ENCODE peak calls at places on chromosomes 7 and 10, in eight cellular contexts. V is NB4, M is transverse colon, N is adrenal gland, L is Peyer's patch, O is uterus, X is IMR-90, W is prostate gland. T is an unnamed sample.

GRCh38 chr10:5512881-5513698 is 11.7 kb upstream of the CALML3 start:
- DNase-seq in W (no peak), O (no peak), M (no peak), V (no peak), L (no peak), N (no peak), X (no peak), T (no peak)

GRCh38 chr10:69411476-69411875 is 5.2 kb downstream of the TACR2 start:
- DNase-seq in N (no peak), L (no peak), W (no peak), O (peak), X (no peak), V (no peak), M (no peak), T (no peak)

GRCh38 chr10:19730848-19731247 is 85.4 kb upstream of the PLXDC2 start:
- DNase-seq in L (no peak), X (peak), N (no peak), V (no peak), M (no peak), O (no peak), W (no peak), T (no peak)

GRCh38 chr10:45379891-45380540 is 6.0 kb downstream of the ALOX5 start:
- DNase-seq in W (no peak), L (peak), M (peak), O (no peak), N (peak), X (no peak), V (peak), T (no peak)

GRCh38 chr10:113558336-113558735 is 5.5 kb downstream of the HABP2 start:
- DNase-seq in W (no peak), X (no peak), M (no peak), N (no peak), L (no peak), V (no peak), O (no peak), T (no peak)

GRCh38 chr10:77156406-77156879 is 481.2 kb downstream of the KCNMA1 start:
- DNase-seq in L (no peak), W (no peak), V (peak), O (peak), N (peak), M (peak), X (peak), T (no peak)

GRCh38 chr10:97632949-97633884 is at the start of gene MORN4:
- DNase-seq in N (peak), L (peak), X (peak), O (peak), V (no peak), M (peak), W (peak), T (peak)

GRCh38 chr10:100008142-100008522 is 1.6 kb downstream of the DNMBP start:
- DNase-seq in M (no peak), V (no peak), W (no peak), N (peak), O (no peak), L (no peak), X (peak), T (peak)

GRCh38 chr7:83060218-83060617 is 102.5 kb downstream of the PCLO start:
- DNase-seq in O (no peak), M (no peak), L (no peak), X (no peak), W (no peak), N (peak), V (no peak), T (no peak)

GRCh38 chr10:70737977-70738376 is 47.2 kb downstream of the TBATA start:
- DNase-seq in W (no peak), N (no peak), X (no peak), O (no peak), V (no peak), L (no peak), M (no peak), T (no peak)

GRCh38 chr10:88409236-88409635 is 173.9 kb downstream of the RNLS start:
- DNase-seq in W (no peak), X (peak), L (no peak), N (no peak), V (no peak), M (no peak), O (no peak), T (no peak)

GRCh38 chr10:126421745-126422144 is 33.5 kb upstream of the ADAM12 start:
- DNase-seq in W (no peak), L (no peak), O (no peak), V (no peak), M (no peak), N (no peak), X (peak), T (no peak)

GRCh38 chr7:98348726-98349474 is 52.0 kb downstream of the BAIAP2L1 start:
- DNase-seq in W (no peak), X (no peak), M (peak), N (no peak), L (no peak), V (no peak), O (no peak), T (no peak)

GRCh38 chr7:129877146-129877792 is 75.5 kb downstream of the UBE2H start:
- DNase-seq in W (no peak), X (no peak), M (no peak), V (peak), O (no peak), L (no peak), N (no peak), T (no peak)

GRCh38 chr7:16697507-16698199 is 51.7 kb downstream of the BZW2 start:
- DNase-seq in V (no peak), W (no peak), N (no peak), M (no peak), L (no peak), O (no peak), X (peak), T (no peak)

GRCh38 chr10:35200487-35200886 is 73.8 kb downstream of the CREM start:
- DNase-seq in X (no peak), M (no peak), W (no peak), O (no peak), N (no peak), L (no peak), V (no peak), T (no peak)

GRCh38 chr7:22074961-22075360 is 129.3 kb upstream of the CDCA7L start:
- DNase-seq in V (no peak), X (no peak), M (no peak), L (no peak), W (no peak), N (no peak), O (no peak), T (no peak)

GRCh38 chr10:28677889-28678686 is 767 bp downstream of the BAMBI start:
- DNase-seq in N (peak), O (peak), V (peak), L (no peak), X (peak), M (peak), W (peak), T (peak)

GRCh38 chr10:18666810-18667209 is 7.6 kb downstream of the ARL5B start:
- DNase-seq in N (no peak), X (peak), O (no peak), W (no peak), L (no peak), V (no peak), M (no peak), T (no peak)

GRCh38 chr7:126398851-126399529 is 853.8 kb downstream of the GRM8 start:
- DNase-seq in O (no peak), N (no peak), W (no peak), M (no peak), X (no peak), L (no peak), V (no peak), T (no peak)

GRCh38 chr7:139451638-139452037 is 31.8 kb downstream of the KLRG2 start:
- DNase-seq in W (no peak), O (no peak), L (no peak), V (no peak), M (no peak), X (peak), N (no peak), T (no peak)

GRCh38 chr7:50782376-50783208 is at the start of gene GRB10:
- DNase-seq in X (peak), O (peak), V (no peak), N (peak), W (no peak), L (no peak), M (no peak), T (no peak)

GRCh38 chr7:69114374-69114773 is 483.9 kb upstream of the AUTS2 start:
- DNase-seq in N (no peak), W (no peak), L (no peak), V (no peak), O (no peak), M (no peak), X (no peak), T (no peak)

GRCh38 chr10:67115972-67116371 is 190.1 kb downstream of the LRRTM3 start:
- DNase-seq in O (no peak), L (no peak), V (no peak), X (no peak), W (no peak), N (no peak), M (no peak), T (no peak)

GRCh38 chr7:41699532-41699931 is 3.4 kb downstream of the INHBA start:
- DNase-seq in N (peak), O (peak), X (peak), M (no peak), W (no peak), V (no peak), L (no peak), T (no peak)

GRCh38 chr10:63431962-63432797 is 33.6 kb downstream of the JMJD1C start:
- DNase-seq in V (peak), O (no peak), N (no peak), W (no peak), M (no peak), X (peak), L (no peak), T (no peak)

GRCh38 chr10:103696411-103697145 is 158.8 kb downstream of the SH3PXD2A start:
- DNase-seq in O (peak), M (peak), V (peak), L (peak), W (no peak), N (peak), X (peak), T (no peak)
- TF ChIP-seq CTCF in O (peak), M (no peak), V (peak), L (no peak), W (no peak), N (peak), X (peak), T (no peak)

GRCh38 chr7:1663243-1663642 is 6.8 kb upstream of the ELFN1 start:
- DNase-seq in L (no peak), V (no peak), N (no peak), M (no peak), X (no peak), W (no peak), O (no peak), T (no peak)
- H3K4me3 ChIP-seq in L (no peak), V (no peak), N (no peak), M (no peak), X (no peak), W (no peak), O (no peak), T (no peak)

DNA sequence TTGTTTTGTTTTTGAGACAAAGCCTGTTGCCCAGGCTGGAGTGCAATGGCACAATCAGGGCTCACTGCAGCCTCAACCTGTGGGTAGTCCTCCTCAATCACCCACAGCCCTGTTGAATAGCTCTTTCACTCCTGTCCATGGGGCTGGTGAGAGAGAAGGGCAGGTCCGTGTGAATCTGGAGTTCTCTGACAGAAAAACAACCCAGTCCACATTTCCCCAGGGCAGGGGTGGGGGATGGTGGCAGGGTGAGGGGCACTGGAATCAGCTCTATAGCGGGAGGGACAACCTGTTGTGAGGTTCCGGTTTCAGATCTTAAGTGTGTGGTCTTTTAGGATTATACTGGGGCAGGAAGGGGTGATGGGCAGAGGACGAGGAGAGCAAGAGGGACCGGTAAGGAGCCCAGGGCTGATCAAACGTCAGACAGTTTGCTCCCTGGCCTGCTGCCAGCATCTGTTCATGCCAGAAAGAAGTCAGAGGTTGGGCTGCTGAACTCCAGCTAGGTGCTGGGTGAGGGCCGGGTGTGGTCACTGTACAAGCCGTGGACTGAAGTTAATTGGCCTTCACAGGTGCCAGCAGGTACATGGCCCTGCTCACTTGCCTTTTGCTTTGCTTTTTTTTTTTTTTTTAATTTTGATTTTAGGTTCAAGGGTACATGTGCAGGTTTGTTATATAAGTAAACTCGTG is 33.2 kb upstream of the MKRN1 start:
- DNase-seq in V (no peak), L (no peak), M (peak), W (peak), X (no peak), O (no peak), N (peak), T (no peak)
- TF ChIP-seq POLR2A in V (no peak), L (no peak), M (no peak), W (no peak), X (no peak), O (no peak), N (no peak), T (no peak)

GRCh38 chr10:132643709-132644543 is 106.3 kb downstream of the INPP5A start:
- DNase-seq in L (no peak), W (no peak), X (no peak), V (no peak), N (no peak), O (peak), M (no peak), T (no peak)
- TF ChIP-seq CTCF in L (no peak), W (no peak), X (no peak), V (no peak), N (no peak), O (no peak), M (no peak), T (no peak)

DNA sequence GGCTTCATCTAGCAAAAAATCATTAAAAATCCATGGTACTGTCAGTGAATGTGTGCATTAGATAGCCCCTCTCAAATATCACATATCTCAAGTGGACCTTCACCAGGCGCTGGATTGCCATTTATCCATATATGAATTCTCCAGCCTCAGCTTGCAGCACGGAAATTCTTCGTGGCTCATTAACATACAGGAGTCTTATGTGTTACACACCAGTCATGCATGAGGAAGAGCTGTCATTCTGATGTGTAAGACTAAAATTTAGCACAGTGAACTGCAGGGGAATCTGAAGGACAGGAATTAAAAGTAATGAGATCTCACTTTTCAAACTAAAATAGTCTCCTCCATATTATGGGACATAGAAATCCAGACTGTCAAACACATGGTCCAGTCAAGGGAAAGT is 542.4 kb upstream of the DPP6 start:
- DNase-seq in X (no peak), M (no peak), W (no peak), N (no peak), V (no peak), O (no peak), L (no peak), T (no peak)
- H3K4me3 ChIP-seq in X (no peak), M (no peak), W (no peak), N (no peak), V (no peak), O (no peak), L (no peak), T (no peak)

DNA sequence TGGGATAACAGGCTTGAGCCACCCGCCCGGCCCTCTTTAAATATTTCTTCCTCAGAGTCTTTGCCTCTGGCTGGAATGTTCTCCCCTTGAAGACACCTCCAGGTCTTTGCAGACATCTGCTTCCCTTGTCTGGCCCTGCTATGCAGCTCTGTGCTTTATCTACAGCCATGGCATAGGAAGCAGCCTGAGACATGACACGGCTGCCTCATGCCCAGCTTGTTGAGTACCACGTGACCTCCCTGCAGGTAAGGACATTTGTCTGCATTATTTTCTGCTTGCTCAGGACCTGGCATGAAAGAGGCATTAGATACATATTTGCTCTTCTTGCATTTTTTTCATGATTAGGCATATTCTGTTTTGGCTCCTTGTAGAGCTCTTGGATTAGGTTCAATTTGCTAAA is 113.8 kb upstream of the KLF6 start:
- DNase-seq in O (no peak), L (no peak), V (no peak), X (no peak), N (no peak), W (peak), M (no peak), T (no peak)
- TF ChIP-seq POLR2A in O (no peak), L (no peak), V (no peak), X (no peak), N (no peak), W (no peak), M (no peak), T (no peak)

GRCh38 chr7:33459340-33459751 is 330.0 kb downstream of the BBS9 start:
- DNase-seq in W (no peak), O (no peak), V (peak), X (peak), N (no peak), M (no peak), L (no peak), T (no peak)
- TF ChIP-seq CTCF in W (peak), O (peak), V (peak), X (peak), N (peak), M (peak), L (no peak), T (no peak)

GRCh38 chr7:150738092-150739044 is 1.1 kb downstream of the GIMAP5 start:
- DNase-seq in V (no peak), O (no peak), X (no peak), M (no peak), N (no peak), L (no peak), W (no peak), T (no peak)

GRCh38 chr7:150736864-150737263 is 354 bp upstream of the GIMAP5 start:
- DNase-seq in L (no peak), V (no peak), M (no peak), O (no peak), N (no peak), X (no peak), W (no peak), T (no peak)

GRCh38 chr7:150740053-150740452 is 2.8 kb downstream of the GIMAP5 start:
- DNase-seq in X (no peak), L (no peak), N (no peak), V (peak), O (no peak), M (no peak), W (no peak), T (no peak)

GRCh38 chr7:150737265-150738055 is at the start of gene GIMAP5:
- DNase-seq in M (no peak), O (no peak), N (no peak), W (no peak), X (no peak), L (peak), V (no peak), T (no peak)

GRCh38 chr7:150739045-150739432 is 1.8 kb downstream of the GIMAP5 start:
- DNase-seq in X (no peak), N (no peak), V (peak), L (no peak), M (no peak), W (no peak), O (no peak), T (no peak)
- H3K4me3 ChIP-seq in X (no peak), N (peak), V (no peak), L (peak), M (peak), W (peak), O (peak), T (no peak)